ENCODE peak calls at places on chromosomes 16 and 17, in seven cellular contexts. One of them, this sample, is unnamed. For H3K4me1, the result is how much of the 10 kb centered on the place peaks cover.

GRCh38 chr16:30557397-30557949 is 701 bp downstream of the ZNF764 start:
- DNase-seq in lower lobe of right lung: no peak
- DNase-seq in GM23338: no peak
- DNase-seq in ascending aorta: no peak
- DNase-seq in iPS DF 6.9: no peak
- DNase-seq in mesenchymal stem cell: peak
- DNase-seq in body of pancreas: no peak
- DNase-seq in this sample: peak

GRCh38 chr16:11159189-11159588 is 96.8 kb downstream of the SOCS1 start:
- DNase-seq in body of pancreas: no peak
- DNase-seq in GM23338: no peak
- DNase-seq in mesenchymal stem cell: no peak
- DNase-seq in ascending aorta: no peak
- DNase-seq in lower lobe of right lung: no peak
- DNase-seq in iPS DF 6.9: no peak
- DNase-seq in this sample: no peak

GRCh38 chr17:12553625-12554024 is 112.1 kb upstream of the MYOCD start:
- DNase-seq in lower lobe of right lung: no peak
- DNase-seq in iPS DF 6.9: no peak
- DNase-seq in GM23338: no peak
- DNase-seq in mesenchymal stem cell: no peak
- DNase-seq in ascending aorta: no peak
- DNase-seq in body of pancreas: no peak
- DNase-seq in this sample: no peak

GRCh38 chr17:64736804-64737492 is 74.8 kb upstream of the SMURF2 start:
- DNase-seq in GM23338: peak
- DNase-seq in lower lobe of right lung: no peak
- DNase-seq in mesenchymal stem cell: peak
- DNase-seq in iPS DF 6.9: no peak
- DNase-seq in ascending aorta: no peak
- DNase-seq in body of pancreas: peak
- DNase-seq in this sample: peak

GRCh38 chr17:3796822-3797170 is 4.2 kb downstream of the ITGAE start:
- DNase-seq in lower lobe of right lung: no peak
- DNase-seq in GM23338: no peak
- DNase-seq in iPS DF 6.9: no peak
- DNase-seq in ascending aorta: no peak
- DNase-seq in mesenchymal stem cell: no peak
- DNase-seq in body of pancreas: no peak
- DNase-seq in this sample: no peak

GRCh38 chr17:66540131-66540781 is 237.8 kb downstream of the PRKCA start:
- DNase-seq in body of pancreas: no peak
- DNase-seq in iPS DF 6.9: no peak
- DNase-seq in ascending aorta: no peak
- DNase-seq in lower lobe of right lung: no peak
- DNase-seq in mesenchymal stem cell: peak
- DNase-seq in GM23338: peak
- DNase-seq in this sample: no peak

GRCh38 chr16:48829911-48830310 is 219.9 kb upstream of the N4BP1 start:
- DNase-seq in GM23338: no peak
- DNase-seq in body of pancreas: no peak
- DNase-seq in ascending aorta: no peak
- DNase-seq in mesenchymal stem cell: no peak
- DNase-seq in lower lobe of right lung: no peak
- DNase-seq in iPS DF 6.9: no peak
- DNase-seq in this sample: no peak

GRCh38 chr16:19853973-19854876 is 30.4 kb downstream of the GPRC5B start:
- DNase-seq in GM23338: peak
- DNase-seq in lower lobe of right lung: no peak
- DNase-seq in ascending aorta: no peak
- DNase-seq in body of pancreas: no peak
- DNase-seq in iPS DF 6.9: no peak
- DNase-seq in mesenchymal stem cell: no peak
- DNase-seq in this sample: no peak

GRCh38 chr17:39926588-39927100 is 757 bp downstream of the ORMDL3 start:
- DNase-seq in iPS DF 6.9: peak
- DNase-seq in mesenchymal stem cell: peak
- DNase-seq in ascending aorta: peak
- DNase-seq in lower lobe of right lung: peak
- DNase-seq in GM23338: peak
- DNase-seq in body of pancreas: peak
- DNase-seq in this sample: peak

GRCh38 chr16:88383401-88384221 is 852 bp downstream of the ZNF469 start:
- DNase-seq in lower lobe of right lung: peak
- DNase-seq in body of pancreas: peak
- DNase-seq in mesenchymal stem cell: peak
- DNase-seq in iPS DF 6.9: no peak
- DNase-seq in GM23338: peak
- DNase-seq in ascending aorta: no peak
- DNase-seq in this sample: no peak

GRCh38 chr16:68539704-68540370 is 746 bp downstream of the ZFP90 start:
- DNase-seq in body of pancreas: no peak
- DNase-seq in GM23338: peak
- DNase-seq in mesenchymal stem cell: peak
- DNase-seq in iPS DF 6.9: no peak
- DNase-seq in ascending aorta: no peak
- DNase-seq in lower lobe of right lung: no peak
- DNase-seq in this sample: peak

GRCh38 chr16:89536886-89537548 is 23.5 kb upstream of the RPL13 start:
- DNase-seq in mesenchymal stem cell: no peak
- DNase-seq in body of pancreas: no peak
- DNase-seq in iPS DF 6.9: no peak
- DNase-seq in ascending aorta: no peak
- DNase-seq in GM23338: no peak
- DNase-seq in lower lobe of right lung: no peak
- DNase-seq in this sample: no peak

GRCh38 chr16:86562356-86562755 is 4.3 kb upstream of the FOXC2 start:
- DNase-seq in mesenchymal stem cell: no peak
- DNase-seq in lower lobe of right lung: no peak
- DNase-seq in body of pancreas: no peak
- DNase-seq in iPS DF 6.9: no peak
- DNase-seq in ascending aorta: peak
- DNase-seq in GM23338: no peak
- DNase-seq in this sample: no peak

GRCh38 chr17:17940451-17940911 is 31.7 kb downstream of the TOM1L2 start:
- DNase-seq in body of pancreas: no peak
- DNase-seq in mesenchymal stem cell: peak
- DNase-seq in GM23338: no peak
- DNase-seq in ascending aorta: no peak
- DNase-seq in lower lobe of right lung: no peak
- DNase-seq in iPS DF 6.9: no peak
- DNase-seq in this sample: no peak

GRCh38 chr17:44088254-44088653 is 17.7 kb downstream of the G6PC3 start:
- DNase-seq in iPS DF 6.9: no peak
- DNase-seq in mesenchymal stem cell: no peak
- DNase-seq in GM23338: no peak
- DNase-seq in body of pancreas: no peak
- DNase-seq in ascending aorta: no peak
- DNase-seq in lower lobe of right lung: no peak
- DNase-seq in this sample: no peak

GRCh38 chr17:57874434-57875108 is 24.7 kb upstream of the MRPS23 start:
- DNase-seq in GM23338: peak
- DNase-seq in body of pancreas: no peak
- DNase-seq in lower lobe of right lung: peak
- DNase-seq in mesenchymal stem cell: peak
- DNase-seq in ascending aorta: peak
- DNase-seq in iPS DF 6.9: no peak
- DNase-seq in this sample: no peak

GRCh38 chr17:1177099-1177996 is 2.4 kb downstream of the ABR start:
- DNase-seq in ascending aorta: no peak
- DNase-seq in lower lobe of right lung: no peak
- DNase-seq in mesenchymal stem cell: no peak
- DNase-seq in body of pancreas: no peak
- DNase-seq in iPS DF 6.9: no peak
- DNase-seq in GM23338: no peak
- DNase-seq in this sample: no peak

GRCh38 chr17:39139137-39139516 is 12.3 kb downstream of the PLXDC1 start:
- DNase-seq in ascending aorta: no peak
- DNase-seq in body of pancreas: no peak
- DNase-seq in mesenchymal stem cell: peak
- DNase-seq in GM23338: no peak
- DNase-seq in lower lobe of right lung: no peak
- DNase-seq in iPS DF 6.9: no peak
- DNase-seq in this sample: no peak

GRCh38 chr17:70114405-70114804 is 39.4 kb downstream of the KCNJ16 start:
- DNase-seq in lower lobe of right lung: no peak
- DNase-seq in body of pancreas: no peak
- DNase-seq in mesenchymal stem cell: no peak
- DNase-seq in ascending aorta: no peak
- DNase-seq in iPS DF 6.9: no peak
- DNase-seq in GM23338: no peak
- DNase-seq in this sample: no peak

GRCh38 chr17:39928868-39929651 is 1.5 kb downstream of the LRRC3C start:
- DNase-seq in body of pancreas: no peak
- DNase-seq in mesenchymal stem cell: peak
- DNase-seq in iPS DF 6.9: no peak
- DNase-seq in lower lobe of right lung: no peak
- DNase-seq in GM23338: no peak
- DNase-seq in ascending aorta: no peak
- DNase-seq in this sample: no peak

DNA sequence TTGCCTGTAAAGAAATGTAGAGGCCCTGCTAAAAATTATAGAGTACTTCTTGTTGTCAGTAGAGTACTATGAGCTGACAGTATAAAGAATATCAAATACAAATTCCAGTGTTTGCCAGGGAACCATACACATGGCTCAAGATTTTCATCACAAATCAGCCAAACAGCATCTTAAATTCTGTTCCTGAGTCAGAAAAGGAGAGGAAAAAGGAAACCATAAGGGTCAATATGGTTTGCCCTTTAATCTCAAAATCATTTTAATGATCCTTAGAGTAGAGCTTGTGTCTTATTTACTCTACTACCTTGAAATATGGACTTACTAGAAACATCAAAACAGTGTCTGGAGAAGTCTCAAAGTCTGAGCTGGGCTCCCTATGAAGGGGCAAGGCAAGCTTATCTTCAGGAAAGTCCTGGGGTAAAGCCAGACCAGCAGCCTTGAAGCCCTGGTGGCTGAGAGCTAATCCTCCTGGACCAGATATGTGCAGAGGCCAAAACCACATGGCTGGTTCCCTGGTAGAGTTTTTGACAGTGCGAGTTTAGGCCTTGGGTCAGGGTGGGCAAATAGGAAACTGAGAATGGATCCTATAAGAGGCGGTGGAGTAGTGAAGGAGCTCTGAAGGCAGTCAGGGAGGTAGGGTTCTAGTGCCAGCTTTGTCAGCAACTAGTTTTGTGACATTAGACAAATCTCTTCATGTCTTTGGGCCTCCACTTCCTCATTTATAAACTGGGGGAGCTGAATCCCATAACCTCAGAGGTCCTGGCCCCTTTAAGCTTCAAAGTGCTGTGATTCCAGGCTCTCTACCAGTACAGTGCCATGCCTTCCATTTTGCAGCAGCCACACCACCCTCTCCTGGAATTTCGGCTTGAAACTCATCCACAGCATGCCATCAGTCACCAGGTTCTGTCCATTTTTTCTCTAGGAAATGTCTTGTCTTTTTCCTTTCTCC is 38.9 kb downstream of the MRTFB start:
- DNase-seq in ascending aorta: no peak
- DNase-seq in mesenchymal stem cell: no peak
- DNase-seq in body of pancreas: peak
- DNase-seq in GM23338: peak
- DNase-seq in lower lobe of right lung: no peak
- DNase-seq in iPS DF 6.9: no peak
- DNase-seq in this sample: no peak
- H3K4me1 ChIP-seq in ascending aorta: under half
- H3K4me1 ChIP-seq in mesenchymal stem cell: under half
- H3K4me1 ChIP-seq in body of pancreas: under half
- H3K4me1 ChIP-seq in GM23338: under half
- H3K4me1 ChIP-seq in lower lobe of right lung: under half
- H3K4me1 ChIP-seq in iPS DF 6.9: under half
- H3K4me1 ChIP-seq in this sample: under half

GRCh38 chr17:37743612-37743874 is 1.3 kb downstream of the HNF1B start:
- DNase-seq in lower lobe of right lung: peak
- DNase-seq in iPS DF 6.9: no peak
- DNase-seq in GM23338: no peak
- DNase-seq in mesenchymal stem cell: no peak
- DNase-seq in ascending aorta: no peak
- DNase-seq in body of pancreas: peak
- DNase-seq in this sample: no peak
- H3K4me3 ChIP-seq in lower lobe of right lung: peak
- H3K4me3 ChIP-seq in iPS DF 6.9: peak
- H3K4me3 ChIP-seq in GM23338: peak
- H3K4me3 ChIP-seq in mesenchymal stem cell: peak
- H3K4me3 ChIP-seq in ascending aorta: peak
- H3K4me3 ChIP-seq in body of pancreas: peak
- H3K4me3 ChIP-seq in this sample: no peak

GRCh38 chr17:77651983-77652382 is 306.5 kb upstream of the TNRC6C start:
- DNase-seq in lower lobe of right lung: no peak
- DNase-seq in body of pancreas: no peak
- DNase-seq in GM23338: no peak
- DNase-seq in ascending aorta: no peak
- DNase-seq in mesenchymal stem cell: no peak
- DNase-seq in iPS DF 6.9: no peak
- DNase-seq in this sample: no peak

GRCh38 chr17:77654296-77654695 is 304.2 kb upstream of the TNRC6C start:
- DNase-seq in mesenchymal stem cell: no peak
- DNase-seq in body of pancreas: no peak
- DNase-seq in GM23338: no peak
- DNase-seq in ascending aorta: no peak
- DNase-seq in iPS DF 6.9: no peak
- DNase-seq in lower lobe of right lung: no peak
- DNase-seq in this sample: no peak

GRCh38 chr17:77647531-77647930 is 311.0 kb upstream of the TNRC6C start:
- DNase-seq in ascending aorta: peak
- DNase-seq in body of pancreas: no peak
- DNase-seq in GM23338: no peak
- DNase-seq in lower lobe of right lung: no peak
- DNase-seq in mesenchymal stem cell: no peak
- DNase-seq in iPS DF 6.9: no peak
- DNase-seq in this sample: no peak

GRCh38 chr17:77645441-77646430 is 312.8 kb upstream of the TNRC6C start:
- DNase-seq in GM23338: peak
- DNase-seq in body of pancreas: no peak
- DNase-seq in iPS DF 6.9: no peak
- DNase-seq in mesenchymal stem cell: no peak
- DNase-seq in lower lobe of right lung: no peak
- DNase-seq in ascending aorta: no peak
- DNase-seq in this sample: peak

DNA sequence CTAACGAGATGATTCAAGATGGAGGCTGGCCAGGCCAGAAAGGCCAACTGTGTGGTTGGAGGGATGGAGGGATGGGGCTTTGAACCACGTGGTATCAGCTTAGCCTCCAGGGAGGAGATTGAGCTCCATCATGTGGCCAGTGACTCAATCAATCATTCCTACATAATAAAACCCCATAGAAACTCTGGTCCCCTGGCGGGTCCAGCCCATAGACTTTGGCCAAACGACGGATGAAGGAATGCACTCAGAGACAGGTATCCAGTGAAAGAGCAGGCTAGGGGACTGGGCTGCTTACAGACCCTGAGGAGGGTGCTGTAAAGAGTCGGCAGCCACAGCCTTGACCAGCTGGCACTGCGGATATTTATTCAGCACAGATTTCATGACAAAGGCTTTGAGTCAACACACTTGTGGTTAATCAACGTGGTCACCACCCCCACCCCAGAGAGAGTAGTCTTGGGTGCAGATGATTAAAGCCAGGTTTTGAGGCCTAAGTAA is 308.7 kb upstream of the TNRC6C start:
- DNase-seq in GM23338: no peak
- DNase-seq in lower lobe of right lung: no peak
- DNase-seq in ascending aorta: peak
- DNase-seq in mesenchymal stem cell: no peak
- DNase-seq in iPS DF 6.9: no peak
- DNase-seq in body of pancreas: no peak
- DNase-seq in this sample: no peak
- H3K4me1 ChIP-seq in GM23338: under half
- H3K4me1 ChIP-seq in lower lobe of right lung: under half
- H3K4me1 ChIP-seq in ascending aorta: under half
- H3K4me1 ChIP-seq in mesenchymal stem cell: under half
- H3K4me1 ChIP-seq in iPS DF 6.9: under half
- H3K4me1 ChIP-seq in body of pancreas: under half
- H3K4me1 ChIP-seq in this sample: under half

GRCh38 chr16:24516900-24517669 is 22.3 kb upstream of the RBBP6 start:
- DNase-seq in mesenchymal stem cell: peak
- DNase-seq in GM23338: peak
- DNase-seq in body of pancreas: peak
- DNase-seq in lower lobe of right lung: peak
- DNase-seq in iPS DF 6.9: peak
- DNase-seq in ascending aorta: peak
- DNase-seq in this sample: peak
- H3K4me3 ChIP-seq in mesenchymal stem cell: peak
- H3K4me3 ChIP-seq in GM23338: no peak
- H3K4me3 ChIP-seq in body of pancreas: no peak
- H3K4me3 ChIP-seq in lower lobe of right lung: no peak
- H3K4me3 ChIP-seq in iPS DF 6.9: no peak
- H3K4me3 ChIP-seq in ascending aorta: peak
- H3K4me3 ChIP-seq in this sample: no peak